ENCODE peak calls at places on chromosomes 12 and 14, in five cellular contexts. G, X, E, B and Q are unnamed samples.

GRCh38 chr14:97120204-97121120 is 323.3 kb downstream of the VRK1 start:
- DNase-seq in G (peak; percentile 49), X (no peak), E (no peak), B (no peak), Q (no peak)

GRCh38 chr12:43758728-43759563 is at the start of the genes IRAK4 and PUS7L:
- DNase-seq in G (peak; percentile 95), X (peak; percentile 94), E (peak; percentile 89), B (peak; percentile 94), Q (peak; percentile 98)

GRCh38 chr12:50032516-50033316 is 7.4 kb upstream of the RACGAP1 start:
- DNase-seq in G (no peak), X (no peak), E (peak; percentile 65), B (peak; percentile 40), Q (no peak)

GRCh38 chr12:131137836-131138637 is 184.3 kb downstream of the ADGRD1 start:
- DNase-seq in G (no peak), X (no peak), E (no peak), B (no peak), Q (no peak)

GRCh38 chr12:121603581-121603980 is 22.7 kb upstream of the ORAI1 start:
- DNase-seq in G (no peak), X (no peak), E (no peak), B (no peak), Q (no peak)

GRCh38 chr14:102050026-102050405 is 36.8 kb downstream of the HSP90AA1 start:
- DNase-seq in G (no peak), X (no peak), E (no peak), B (no peak), Q (no peak)

GRCh38 chr14:32623300-32624093 is 294.4 kb downstream of the AKAP6 start:
- DNase-seq in G (no peak), X (no peak), E (no peak), B (no peak), Q (peak; percentile 47)

GRCh38 chr12:130162267-130162666 is at the start of gene FZD10:
- DNase-seq in G (no peak), X (no peak), E (peak; percentile 75), B (peak; percentile 8), Q (no peak)

GRCh38 chr14:102568115-102568614 is 24.3 kb upstream of the RCOR1 start:
- DNase-seq in G (peak; percentile 63), X (no peak), E (peak; percentile 75), B (no peak), Q (no peak)

GRCh38 chr14:59187802-59188460 is 536 bp upstream of the DAAM1 start:
- DNase-seq in G (peak; percentile 51), X (peak; percentile 62), E (no peak), B (peak; percentile 34), Q (no peak)

GRCh38 chr12:131950182-131950913 is 606 bp downstream of the EP400 start:
- DNase-seq in G (peak; percentile 36), X (peak; percentile 57), E (no peak), B (peak; percentile 46), Q (no peak)

GRCh38 chr12:120337730-120338129 is 10.2 kb upstream of the PLA2G1B start:
- DNase-seq in G (no peak), X (no peak), E (no peak), B (no peak), Q (no peak)

GRCh38 chr12:78406776-78407335 is 457.7 kb upstream of the SYT1 start:
- DNase-seq in G (no peak), X (no peak), E (no peak), B (no peak), Q (peak; percentile 29)

GRCh38 chr12:113325938-113326337 is 9.0 kb downstream of the SLC8B1 start:
- DNase-seq in G (no peak), X (no peak), E (no peak), B (no peak), Q (peak; percentile 66)

GRCh38 chr14:104865069-104865630 is at the start of gene CEP170B:
- DNase-seq in G (peak; percentile 34), X (no peak), E (no peak), B (peak; percentile 71), Q (peak; percentile 23)

GRCh38 chr12:120951-121350 is 54.4 kb downstream of the IQSEC3 start:
- DNase-seq in G (no peak), X (no peak), E (no peak), B (no peak), Q (no peak)

GRCh38 chr14:102604183-102604582 is 11.7 kb downstream of the RCOR1 start:
- DNase-seq in G (no peak), X (no peak), E (no peak), B (no peak), Q (no peak)

GRCh38 chr12:47085815-47086252 is 6.1 kb upstream of the AMIGO2 start:
- DNase-seq in G (peak; percentile 44), X (no peak), E (no peak), B (no peak), Q (peak; percentile 77)

DNA sequence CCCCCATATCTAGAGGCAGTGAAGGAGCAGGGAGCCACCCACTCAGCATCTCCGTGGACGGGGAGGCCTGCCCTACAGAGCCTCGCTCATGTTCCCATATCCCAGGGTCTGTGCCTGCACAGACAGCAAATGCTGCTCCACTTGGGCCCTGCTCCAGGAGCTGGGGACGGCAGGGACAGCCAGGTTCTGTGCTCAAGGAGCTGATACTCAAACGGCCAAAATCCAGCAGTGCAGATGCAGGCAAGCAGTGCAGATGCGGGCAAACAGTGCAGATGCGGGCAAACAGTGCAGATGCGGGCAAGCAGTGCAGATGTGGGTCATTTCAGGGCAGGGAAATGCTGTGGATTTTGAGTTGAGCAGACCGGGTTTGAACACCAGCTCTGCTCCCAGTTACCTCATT is 6.2 kb upstream of the SERPINA12 start:
- DNase-seq in G (no peak), X (no peak), E (no peak), B (no peak), Q (no peak)
- TF ChIP-seq CTCF in G (no peak), X (no peak), E (no peak), B (no peak), Q (no peak)

GRCh38 chr12:70667253-70667652 is 30.0 kb upstream of the PTPRB start:
- DNase-seq in G (no peak), X (no peak), E (no peak), B (no peak), Q (no peak)
- H3K4me3 ChIP-seq in G (no peak overlapping the region), X (no peak overlapping the region), E (no peak overlapping the region), B (no peak overlapping the region), Q (no peak overlapping the region)

GRCh38 chr12:115866909-115867525 is 410.5 kb downstream of the MED13L start:
- DNase-seq in G (no peak), X (no peak), E (no peak), B (no peak), Q (no peak)
- TF ChIP-seq CTCF in G (no peak), X (no peak), E (peak; percentile 52), B (no peak), Q (peak; percentile 4)

GRCh38 chr12:26032290-26032689 is 73.8 kb downstream of the RASSF8 start:
- DNase-seq in G (no peak), X (no peak), E (no peak), B (no peak), Q (no peak)
- H3K4me3 ChIP-seq in G (no peak overlapping the region), X (no peak overlapping the region), E (no peak overlapping the region), B (no peak overlapping the region), Q (no peak overlapping the region)

GRCh38 chr12:100267603-100268281 is 765 bp downstream of the SCYL2 start:
- DNase-seq in G (no peak), X (no peak), E (no peak), B (no peak), Q (peak; percentile 43)

GRCh38 chr12:100266802-100267602 is at the start of the genes DEPDC4 and SCYL2:
- DNase-seq in G (peak; percentile 97), X (peak; percentile 98), E (peak; percentile 94), B (peak; percentile 97), Q (peak; percentile 99)

GRCh38 chr12:100266163-100266801 is 597 bp downstream of the DEPDC4 start:
- DNase-seq in G (no peak), X (no peak), E (no peak), B (no peak), Q (no peak)

GRCh38 chr12:100265732-100266131 is 1.1 kb downstream of the DEPDC4 start:
- DNase-seq in G (no peak), X (no peak), E (no peak), B (no peak), Q (no peak)

DNA sequence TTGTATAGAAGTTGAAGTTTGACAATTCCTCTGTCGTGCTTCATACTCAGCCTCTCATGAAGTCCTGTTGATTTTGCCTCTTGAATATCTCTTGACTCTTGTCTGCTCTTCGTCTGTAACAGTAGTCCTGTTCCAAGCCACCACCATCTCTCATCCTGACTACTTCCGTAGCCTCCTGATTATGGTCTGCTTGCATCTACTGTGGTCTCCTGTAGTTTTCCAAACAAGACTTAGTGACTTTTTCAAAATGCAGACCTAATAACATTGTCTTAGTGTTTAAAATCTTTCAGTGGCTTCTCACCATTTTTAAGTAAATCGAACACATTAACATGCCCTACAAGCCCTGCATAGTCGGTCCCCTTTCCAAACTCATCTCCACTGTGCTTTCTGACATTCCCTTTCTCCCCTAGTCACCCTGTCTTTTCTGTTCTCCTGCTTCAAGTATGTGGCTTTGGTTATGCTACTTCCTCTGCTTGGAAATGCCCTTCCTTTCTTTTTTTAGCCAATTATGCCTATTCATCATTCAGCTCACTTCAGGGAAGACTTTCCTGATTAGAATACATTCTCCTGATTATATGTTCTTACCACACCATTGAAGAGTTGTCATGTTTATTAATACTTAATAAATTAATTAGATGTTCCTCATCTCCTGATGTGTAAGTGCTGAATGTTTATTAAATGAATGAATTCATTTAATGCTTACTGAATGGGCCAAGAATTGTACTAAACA is 2.0 kb downstream of the SCYL2 start:
- DNase-seq in G (no peak), X (no peak), E (no peak), B (no peak), Q (peak; percentile 16)
- TF ChIP-seq CTCF in G (no peak), X (no peak), E (no peak), B (no peak), Q (no peak)

DNA sequence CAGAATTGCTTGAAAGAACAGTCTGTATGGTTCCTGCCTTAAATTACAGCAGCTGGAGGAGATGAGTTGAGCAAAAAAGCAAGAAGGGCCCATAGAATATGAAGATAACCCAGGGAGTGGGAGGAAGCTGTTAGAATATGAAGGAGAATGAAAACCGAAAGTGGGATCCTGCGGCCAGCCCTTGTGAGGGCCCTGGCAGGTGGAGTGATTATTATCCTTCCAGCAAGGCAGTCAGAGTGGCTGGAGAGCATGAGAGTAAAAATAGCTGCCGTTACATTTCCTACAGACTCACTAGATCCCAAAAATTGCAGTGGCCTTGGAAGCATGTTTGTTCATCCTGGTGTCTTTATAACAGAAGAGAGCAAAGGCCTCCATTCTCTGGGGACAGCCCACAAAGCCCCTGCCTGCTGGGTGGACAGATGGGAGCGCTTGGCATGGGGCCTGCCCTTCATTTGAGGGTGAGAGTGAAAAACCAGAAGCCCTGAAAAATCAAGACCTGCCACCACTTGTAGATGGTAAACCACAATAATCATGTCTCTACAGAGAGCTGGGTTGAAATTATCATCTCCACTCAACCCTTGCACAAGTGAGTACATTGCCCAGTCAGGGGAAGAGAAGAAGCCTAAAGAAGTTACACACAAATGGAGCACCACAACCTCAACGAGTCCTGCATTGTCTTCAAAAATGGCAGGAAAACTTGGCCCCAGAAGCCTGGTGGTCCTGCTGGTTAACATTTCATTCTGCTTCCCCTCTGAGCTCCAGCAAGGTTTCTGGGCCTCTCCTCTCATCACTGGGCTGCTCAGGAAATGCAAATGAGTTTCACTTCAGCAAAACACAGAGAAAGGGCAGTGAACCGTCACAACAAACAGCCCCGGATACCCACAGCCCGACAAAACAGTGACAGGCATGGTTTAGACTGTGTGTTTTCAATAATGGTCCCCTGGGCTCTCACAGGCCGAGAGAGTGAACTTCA is 20.5 kb downstream of the ZDHHC22 start:
- DNase-seq in G (peak; percentile 35), X (no peak), E (no peak), B (no peak), Q (peak; percentile 11)
- H3K4me3 ChIP-seq in G (no peak overlapping the region), X (no peak overlapping the region), E (no peak overlapping the region), B (no peak overlapping the region), Q (no peak overlapping the region)